ENCODE peak calls at places on chromosomes 5 and 9, in four cellular contexts. N is fibroblast of lung, T is prostate gland, J is cardiac muscle cell. O is an unnamed sample.
A peak's percentile ranks its signal among the peaks of the same experiment; 100 is the strongest.

GRCh38 chr9:9942764-9943424 is 669.9 kb downstream of the PTPRD start:
- DNase-seq in J (peak; percentile 65), T (peak; percentile 7), N (peak; percentile 18), O (peak; percentile 22)

GRCh38 chr9:127942152-127943010 is 4.7 kb upstream of the DPM2 start:
- DNase-seq in J (peak; percentile 81), T (peak; percentile 53), N (peak; percentile 53), O (peak; percentile 75)

GRCh38 chr5:156715287-156715686 is 134.8 kb upstream of the PPP1R2B start:
- DNase-seq in T (no peak), N (peak; percentile 40), J (no peak), O (no peak)

GRCh38 chr5:167582263-167582662 is 709.2 kb upstream of the WWC1 start:
- DNase-seq in J (peak; percentile 52), T (no peak), N (no peak), O (peak; percentile 57)

GRCh38 chr5:39639618-39640078 is 214.9 kb upstream of the DAB2 start:
- DNase-seq in N (peak; percentile 59), T (no peak), J (peak; percentile 8), O (peak; percentile 29)

GRCh38 chr5:78621269-78621871 is 27.2 kb downstream of the LHFPL2 start:
- DNase-seq in T (no peak), J (no peak), N (peak; percentile 49), O (no peak)

GRCh38 chr5:41748631-41749030 is 121.6 kb downstream of the OXCT1 start:
- DNase-seq in J (peak; percentile 37), N (peak; percentile 79), T (no peak), O (no peak)

GRCh38 chr5:5271606-5272321 is 131.6 kb downstream of the ADAMTS16 start:
- DNase-seq in T (no peak), N (peak; percentile 91), J (peak; percentile 33), O (peak; percentile 17)

GRCh38 chr5:157454273-157454672 is 5.7 kb upstream of the NIPAL4 start:
- DNase-seq in N (no peak), J (no peak), T (no peak), O (no peak)

GRCh38 chr5:91332267-91333044 is 50.7 kb downstream of the ARRDC3 start:
- DNase-seq in T (no peak), N (peak; percentile 88), J (peak; percentile 68), O (peak; percentile 29)

GRCh38 chr5:67581203-67581602 is 384.6 kb upstream of the CD180 start:
- DNase-seq in J (no peak), N (peak; percentile 29), T (no peak), O (peak; percentile 16)

GRCh38 chr9:80797841-80798688 is 891.3 kb downstream of the TLE1 start:
- DNase-seq in J (peak; percentile 4), T (peak; percentile 52), N (peak; percentile 54), O (no peak)

GRCh38 chr5:14708551-14708950 is 44.0 kb downstream of the OTULIN start:
- DNase-seq in N (no peak), J (no peak), T (no peak), O (no peak)

GRCh38 chr5:84696651-84697050 is 312.0 kb upstream of the EDIL3 start:
- DNase-seq in J (no peak), N (peak; percentile 75), T (no peak), O (peak; percentile 52)

GRCh38 chr9:107644774-107645463 is 155.3 kb upstream of the KLF4 start:
- DNase-seq in J (peak; percentile 45), T (no peak), N (no peak), O (no peak)

GRCh38 chr9:22211588-22212360 is 202.7 kb upstream of the CDKN2B start:
- DNase-seq in T (no peak), N (peak; percentile 97), J (peak; percentile 93), O (peak; percentile 86)
- H3K27ac ChIP-seq in T (no peak overlapping the region), N (peak overlapping the region; percentile 49), J (no peak overlapping the region), O (no peak overlapping the region)

GRCh38 chr9:134163374-134164196 is 779 bp downstream of the RNU6ATAC start:
- DNase-seq in T (peak; percentile 31), N (peak; percentile 55), J (peak; percentile 61), O (no peak)
- TF ChIP-seq CTCF in T (peak; percentile 40), N (peak; percentile 22), J (peak; percentile 52), O (no peak)

GRCh38 chr5:54357371-54358058 is 47.1 kb upstream of the ARL15 start:
- DNase-seq in N (no peak), J (no peak), T (no peak), O (no peak)
- H3K27ac ChIP-seq in N (no peak overlapping the region), J (no peak overlapping the region), T (no peak overlapping the region), O (no peak overlapping the region)

GRCh38 chr5:58477760-58478159 is 13.5 kb upstream of the GAPT start:
- DNase-seq in N (no peak), T (no peak), J (peak; percentile 30), O (no peak)
- TF ChIP-seq CTCF in N (no peak), T (no peak), J (peak; percentile 26), O (no peak)

GRCh38 chr5:58887311-58887710 is 304.4 kb downstream of the RAB3C start:
- DNase-seq in N (no peak), T (no peak), J (no peak), O (no peak)
- H3K27ac ChIP-seq in N (no peak overlapping the region), T (no peak overlapping the region), J (no peak overlapping the region), O (no peak overlapping the region)

GRCh38 chr5:73296772-73297171 is 123.8 kb downstream of the TMEM174 start:
- DNase-seq in N (peak; percentile 95), J (peak; percentile 70), T (no peak), O (no peak)

GRCh38 chr5:73299017-73299630 is 126.1 kb downstream of the TMEM174 start:
- DNase-seq in T (no peak), J (no peak), N (no peak), O (peak; percentile 77)

GRCh38 chr5:73299665-73300435 is 126.9 kb downstream of the TMEM174 start:
- DNase-seq in J (no peak), N (no peak), T (no peak), O (no peak)

GRCh38 chr5:73297430-73297829 is 124.4 kb downstream of the TMEM174 start:
- DNase-seq in N (no peak), T (no peak), J (no peak), O (no peak)

DNA sequence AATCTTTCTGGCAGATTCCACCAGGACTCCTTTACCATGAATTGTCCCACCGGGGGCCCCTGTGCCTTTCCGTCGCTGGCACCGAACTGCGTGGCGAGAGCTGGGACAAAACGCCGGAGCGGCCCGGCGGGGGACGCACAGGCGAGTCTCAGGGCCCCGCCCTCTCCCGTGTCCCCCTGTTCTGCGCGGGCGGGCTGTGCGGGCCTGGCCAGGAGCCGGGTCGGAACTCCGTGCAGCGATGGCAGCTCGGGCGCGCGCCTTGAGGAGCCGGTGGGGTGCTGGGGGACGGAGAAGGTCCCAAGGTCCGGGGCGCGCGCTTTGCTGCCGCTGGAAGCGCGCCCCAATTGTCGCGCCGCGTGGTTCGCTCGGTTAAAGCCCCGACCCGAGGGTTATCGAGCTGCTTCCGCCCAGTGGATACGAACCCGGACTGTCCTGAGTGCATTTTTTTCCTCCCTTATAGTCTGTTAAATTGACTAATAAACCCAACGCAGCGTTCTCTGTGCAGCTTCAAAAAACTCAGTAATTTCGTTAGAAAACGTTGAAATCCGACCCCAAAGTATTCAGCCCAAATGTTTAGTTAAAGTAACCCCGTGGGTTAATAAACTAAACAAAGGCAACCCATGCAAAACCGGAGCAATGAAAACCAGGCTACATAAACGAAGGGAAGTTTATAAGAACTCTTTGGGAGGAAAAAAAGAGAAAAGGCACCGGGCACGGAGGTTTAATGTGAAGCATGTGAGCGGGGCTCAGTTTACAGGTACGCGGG is 125.4 kb downstream of the TMEM174 start:
- DNase-seq in T (no peak), N (no peak), J (no peak), O (no peak)
- TF ChIP-seq CTCF in T (no peak), N (no peak), J (no peak), O (no peak)

DNA sequence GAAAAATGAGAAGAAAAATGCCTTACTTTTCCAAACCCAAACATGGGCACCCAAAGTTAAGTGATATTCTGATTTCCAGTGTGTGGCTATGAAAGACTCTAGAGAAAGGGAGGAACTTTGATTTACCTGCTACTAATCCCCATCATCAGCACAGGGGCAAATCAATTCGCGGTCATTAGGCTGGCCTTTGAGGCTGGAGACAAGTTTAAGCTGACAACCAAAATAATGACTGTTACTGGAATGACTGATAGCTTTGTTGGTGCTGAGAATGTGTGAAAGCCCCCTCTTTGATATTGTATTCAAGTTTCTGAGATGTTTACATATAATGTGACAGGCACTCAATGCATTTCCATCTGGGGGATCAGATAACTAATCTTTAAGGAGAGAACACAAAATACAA is 12.5 kb upstream of the INSYN2B start:
- DNase-seq in J (no peak), N (no peak), T (no peak), O (no peak)
- H3K27ac ChIP-seq in J (no peak overlapping the region), N (no peak overlapping the region), T (no peak overlapping the region), O (no peak overlapping the region)

O was measured in RWPE1.